ENCODE peak calls at places on chromosomes 12 and 14, in seven cellular contexts. K, L, Y, S, Z, F and J are unnamed samples. For H3K9me3 and H3K4me1, the result is how much of the 10 kb centered on the place peaks cover.

GRCh38 chr12:68794653-68795253 is 13.2 kb upstream of the MDM2 start:
- DNase-seq in K (no peak), S (no peak), F (no peak), L (no peak), Y (no peak), Z (no peak), J (no peak)

GRCh38 chr12:112122823-112123690 is 2.3 kb upstream of the TRAFD1 start:
- DNase-seq in S (no peak), K (no peak), Y (peak), L (no peak), Z (no peak), F (no peak), J (no peak)

GRCh38 chr12:38154096-38155019 is 162.2 kb upstream of the ALG10B start:
- DNase-seq in Y (no peak), F (no peak), S (no peak), Z (peak), K (no peak), L (no peak), J (no peak)

GRCh38 chr12:26369588-26369987 is 174.2 kb downstream of the SSPN start:
- DNase-seq in K (peak), L (no peak), F (no peak), Y (no peak), Z (no peak), S (no peak), J (peak)

GRCh38 chr14:103501921-103502669 is 20.5 kb downstream of the CKB start:
- DNase-seq in L (no peak), S (no peak), K (no peak), Z (no peak), F (no peak), Y (no peak), J (no peak)

GRCh38 chr14:81516941-81517797 is 16.5 kb downstream of the SEL1L start:
- DNase-seq in Y (no peak), K (peak), Z (no peak), F (no peak), L (peak), S (peak), J (no peak)

GRCh38 chr14:91862417-91862816 is 4.9 kb downstream of the TC2N start:
- DNase-seq in Z (no peak), Y (no peak), L (no peak), K (no peak), F (no peak), S (no peak), J (no peak)

GRCh38 chr14:65850429-65851145 is 438.1 kb downstream of the FUT8 start:
- DNase-seq in Z (no peak), F (no peak), S (no peak), L (no peak), Y (no peak), K (no peak), J (no peak)

GRCh38 chr12:132108211-132108832 is 35.8 kb downstream of the DDX51 start:
- DNase-seq in F (no peak), Y (peak), Z (no peak), L (no peak), K (no peak), S (no peak), J (no peak)

GRCh38 chr12:52274521-52274920 is at the start of gene KRT86:
- DNase-seq in F (no peak), S (no peak), Y (no peak), L (no peak), K (no peak), Z (no peak), J (no peak)

GRCh38 chr12:76003263-76003640 is 28.3 kb downstream of the PHLDA1 start:
- DNase-seq in Y (no peak), S (no peak), L (no peak), F (no peak), Z (no peak), K (no peak), J (peak)

GRCh38 chr12:52335598-52336262 is 14.5 kb upstream of the KRT83 start:
- DNase-seq in L (no peak), Y (no peak), S (peak), K (no peak), F (peak), Z (no peak), J (peak)

GRCh38 chr12:53300187-53300586 is 692 bp downstream of the MYG1 start:
- DNase-seq in Y (no peak), L (no peak), F (no peak), S (no peak), Z (no peak), K (no peak), J (no peak)

GRCh38 chr12:120941846-120942405 is 36.4 kb upstream of the HNF1A start:
- DNase-seq in K (no peak), Y (no peak), F (no peak), Z (no peak), L (no peak), S (no peak), J (no peak)

GRCh38 chr12:95218852-95219171 is 1.2 kb downstream of the VEZT start:
- DNase-seq in Z (no peak), Y (no peak), F (peak), K (peak), L (no peak), S (peak), J (no peak)

GRCh38 chr14:90275820-90276219 is 19.5 kb downstream of the PSMC1 start:
- DNase-seq in Y (no peak), S (no peak), K (no peak), L (no peak), Z (no peak), F (no peak), J (no peak)

GRCh38 chr14:31880935-31881334 is 196.2 kb upstream of the ARHGAP5 start:
- DNase-seq in K (peak), Z (no peak), S (no peak), F (no peak), L (no peak), Y (no peak), J (no peak)

GRCh38 chr12:34598851-34599529 is 576.7 kb downstream of the ALG10 start:
- DNase-seq in S (no peak), L (no peak), Z (peak), Y (no peak), F (peak), K (no peak), J (no peak)

GRCh38 chr12:34599530-34600513 is 577.5 kb downstream of the ALG10 start:
- DNase-seq in K (no peak), Z (peak), L (no peak), F (peak), S (no peak), Y (no peak), J (no peak)

GRCh38 chr12:34598352-34598827 is 576.1 kb downstream of the ALG10 start:
- DNase-seq in Z (no peak), K (no peak), L (no peak), F (peak), Y (no peak), S (no peak), J (no peak)

GRCh38 chr12:34595749-34596733 is 573.7 kb downstream of the ALG10 start:
- DNase-seq in K (no peak), F (peak), S (no peak), Z (peak), L (peak), Y (no peak), J (peak)

DNA sequence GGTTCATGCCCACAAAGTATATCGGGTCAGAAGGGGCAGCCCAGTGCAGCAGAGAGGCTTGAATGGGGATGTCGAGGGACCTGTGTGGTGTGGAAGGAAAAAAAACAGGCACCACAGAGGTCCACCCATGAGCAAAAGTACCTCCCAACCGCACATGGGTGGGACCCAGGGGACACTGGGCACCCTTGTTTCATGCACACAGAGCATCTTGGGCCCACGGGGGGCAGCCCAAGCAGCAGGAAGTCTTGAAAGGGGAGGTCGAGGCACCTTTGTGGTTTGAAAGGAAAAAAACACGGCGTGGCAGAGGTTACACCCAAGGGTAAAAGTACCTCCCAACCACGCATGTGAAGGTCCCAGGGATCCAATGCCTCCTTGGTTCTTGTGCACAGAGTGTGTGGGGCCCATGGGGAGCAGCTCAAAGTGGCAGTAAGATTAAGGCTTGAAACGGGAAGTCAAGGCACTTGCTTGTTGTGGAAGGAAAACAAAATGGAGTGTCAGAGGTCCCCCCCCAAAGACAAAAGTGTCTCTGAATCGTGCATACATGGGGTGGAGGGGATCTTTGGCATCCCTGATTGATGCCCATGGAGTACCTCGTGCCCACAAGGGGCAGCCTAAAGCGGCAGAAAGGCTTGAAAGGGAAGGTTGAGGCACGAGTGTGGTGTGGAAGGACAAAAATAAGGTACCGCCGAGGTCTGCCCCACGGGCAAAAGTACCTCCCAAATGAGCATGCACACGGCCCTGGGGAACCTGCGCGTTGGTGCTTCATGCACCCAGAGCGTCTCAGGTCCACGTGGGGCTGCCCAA is 575.5 kb downstream of the ALG10 start:
- DNase-seq in Z (peak), Y (no peak), K (no peak), L (no peak), S (no peak), F (peak), J (peak)
- H3K9me3 ChIP-seq in Z (under half), Y (half or more), K (under half), L (under half), S (under half), F (under half), J (under half)

DNA sequence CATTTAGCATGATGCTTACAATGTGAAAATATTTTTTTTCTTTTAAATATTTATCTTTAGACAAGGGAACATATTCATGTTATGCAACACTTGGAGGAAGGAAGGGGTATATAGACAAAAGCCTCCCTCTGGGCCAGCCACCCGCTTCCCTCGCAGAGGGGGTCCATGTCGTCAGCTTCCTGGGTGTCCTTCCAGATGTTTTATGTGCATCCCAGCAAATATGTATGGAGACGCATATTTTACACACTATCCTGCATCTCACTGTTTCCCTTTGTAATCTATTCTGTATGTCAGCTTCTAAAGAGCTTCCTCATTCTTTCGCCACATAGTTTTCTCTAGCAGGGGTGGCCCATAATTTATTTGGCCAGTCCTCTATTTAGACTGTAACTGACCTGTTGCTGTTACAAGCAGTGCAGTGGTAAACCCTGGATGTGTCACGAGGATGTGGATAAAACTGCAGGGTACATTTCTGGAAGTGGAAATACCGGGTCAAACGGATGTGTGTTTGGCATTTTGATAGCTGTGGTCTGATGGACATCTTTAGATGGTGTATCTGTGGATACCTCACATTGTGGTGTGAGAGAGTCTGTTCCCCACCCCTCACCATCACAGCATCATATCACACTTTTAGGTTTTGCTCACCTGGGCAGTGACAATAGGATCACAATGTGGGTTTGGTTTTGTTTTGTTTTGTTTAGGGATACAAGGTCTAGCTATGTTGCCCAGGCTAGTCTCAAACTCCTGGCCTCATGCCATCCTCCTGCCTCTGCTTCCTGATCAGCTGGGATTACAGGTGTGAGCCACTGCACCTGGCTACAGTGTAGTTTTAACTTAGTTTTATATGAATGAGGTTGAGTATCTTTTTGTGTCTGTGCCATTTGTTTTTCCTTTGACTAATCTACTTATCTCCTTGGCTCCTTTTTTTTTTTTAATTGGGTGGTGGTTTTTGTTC is 31.6 kb downstream of the FAM222A start:
- DNase-seq in Z (peak), K (no peak), Y (no peak), S (no peak), F (peak), L (peak), J (peak)
- TF ChIP-seq CTCF in Z (no peak), K (no peak), Y (no peak), S (no peak), F (no peak), L (no peak), J (no peak)

GRCh38 chr12:55820679-55821078 is 2.8 kb downstream of the ORMDL2 start:
- DNase-seq in L (no peak), K (peak), F (no peak), Y (no peak), Z (no peak), S (no peak), J (no peak)

GRCh38 chr12:55822228-55822627 is 4.4 kb downstream of the ORMDL2 start:
- DNase-seq in S (peak), L (no peak), K (peak), F (no peak), Z (no peak), Y (no peak), J (no peak)

GRCh38 chr12:55827806-55828205 is 1.6 kb downstream of the DNAJC14 start:
- DNase-seq in S (no peak), K (no peak), L (no peak), F (no peak), Z (no peak), Y (no peak), J (no peak)

GRCh38 chr12:55824726-55825125 is 4.7 kb downstream of the DNAJC14 start:
- DNase-seq in K (no peak), Y (no peak), Z (no peak), F (no peak), L (no peak), S (no peak), J (no peak)

DNA sequence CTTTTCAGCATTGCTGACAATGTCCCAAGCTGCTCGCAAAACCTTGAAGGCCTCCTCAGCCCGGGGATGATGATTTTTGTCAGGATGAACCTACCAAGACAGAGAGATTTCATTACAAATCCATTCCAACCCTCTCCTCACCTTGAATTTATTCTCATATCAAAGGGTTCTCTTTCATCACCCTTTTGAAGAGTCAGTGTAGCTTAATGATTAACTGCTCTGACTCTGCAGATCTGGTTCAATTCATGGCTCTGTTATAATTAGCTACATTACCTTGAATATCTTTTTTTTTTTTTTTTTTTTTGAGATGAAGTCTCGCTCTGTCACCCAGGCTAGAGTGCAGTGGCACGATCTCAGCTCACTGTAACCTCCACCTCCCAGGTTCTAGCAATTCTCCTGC is 5.6 kb downstream of the ORMDL2 start:
- DNase-seq in S (no peak), Y (no peak), K (no peak), L (no peak), F (no peak), Z (no peak), J (no peak)
- H3K4me1 ChIP-seq in S (under half), Y (under half), K (half or more), L (under half), F (half or more), Z (half or more), J (under half)

GRCh38 chr14:96911499-96912130 is 114.4 kb downstream of the VRK1 start:
- DNase-seq in S (no peak), Y (no peak), K (no peak), F (no peak), Z (no peak), L (no peak), J (no peak)
- H3K9me3 ChIP-seq in S (under half), Y (under half), K (under half), F (under half), Z (under half), L (under half), J (under half)

GRCh38 chr14:73198253-73198652 is 39.1 kb upstream of the PAPLN start:
- DNase-seq in Y (no peak), S (no peak), Z (no peak), L (no peak), F (no peak), K (no peak), J (no peak)
- TF ChIP-seq CTCF in Y (no peak), S (no peak), Z (no peak), L (no peak), F (no peak), K (no peak), J (no peak)

DNA sequence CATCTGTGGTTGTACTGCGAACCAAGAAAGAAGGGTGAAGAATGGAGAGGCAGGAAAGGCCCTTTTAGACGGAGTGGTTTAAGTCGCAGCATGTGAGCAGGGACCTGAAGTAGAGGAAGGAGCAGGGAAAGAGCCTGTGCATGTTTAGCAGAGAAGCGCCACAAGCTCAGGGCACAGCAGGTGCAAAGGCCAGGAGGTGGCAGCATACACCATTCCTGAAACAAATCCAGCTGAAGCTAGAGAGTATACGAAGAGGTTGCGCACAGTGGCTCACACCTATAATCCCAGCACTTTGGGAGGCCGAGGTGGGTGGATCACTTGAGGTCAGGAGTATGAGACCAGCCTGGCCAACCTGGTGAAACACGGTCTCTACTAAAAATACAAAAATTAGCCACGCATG is 49.9 kb downstream of the HELB start:
- DNase-seq in Y (peak), K (no peak), S (peak), F (no peak), Z (no peak), L (no peak), J (peak)
- H3K4me1 ChIP-seq in Y (under half), K (under half), S (under half), F (under half), Z (under half), L (under half), J (under half)